ENCODE peak calls at places on chromosomes 11 and 22, in five cellular contexts. E is breast epithelium, N is nephron progenitor cell, V is hippocampal formation, M is endothelial cell. K is an unnamed sample.
A peak's percentile ranks its signal among the peaks of the same experiment; 100 is the strongest.

GRCh38 chr11:10556590-10556989 is 11.9 kb downstream of the LYVE1 start:
- DNase-seq in E (no peak), N (no peak), V (no peak), M (no peak), K (no peak)

GRCh38 chr11:107853070-107853469 is 5.5 kb downstream of the SLC35F2 start:
- DNase-seq in E (no peak), N (no peak), V (no peak), M (no peak), K (no peak)

GRCh38 chr11:12088531-12088930 is 21.9 kb upstream of the MICAL2 start:
- DNase-seq in E (no peak), N (no peak), V (no peak), M (no peak), K (no peak)

GRCh38 chr22:23781533-23781932 is 5.2 kb upstream of the SMARCB1 start:
- DNase-seq in E (no peak), N (no peak), V (no peak), M (no peak), K (no peak)

GRCh38 chr11:115724709-115725108 is 220.5 kb upstream of the CADM1 start:
- DNase-seq in E (no peak), N (no peak), V (no peak), M (no peak), K (no peak)

GRCh38 chr22:26677217-26677616 is 19.8 kb downstream of the MIAT start:
- DNase-seq in E (no peak), N (no peak), V (no peak), M (no peak), K (no peak)

GRCh38 chr11:83044958-83045712 is 26.6 kb downstream of the RAB30 start:
- DNase-seq in E (no peak), N (no peak), V (no peak), M (no peak), K (no peak)

GRCh38 chr11:124796312-124796711 is 3.9 kb downstream of the MSANTD2 start:
- DNase-seq in E (no peak), N (no peak), V (no peak), M (no peak), K (no peak)

GRCh38 chr11:75199412-75199955 is 41.1 kb upstream of the TPBGL start:
- DNase-seq in E (no peak), N (no peak), V (no peak), M (no peak), K (no peak)

GRCh38 chr11:7597620-7598019 is 75.7 kb downstream of the CYB5R2 start:
- DNase-seq in E (peak; percentile 83), N (no peak), V (no peak), M (no peak), K (peak; percentile 92)

GRCh38 chr22:37378642-37379058 is 48.6 kb downstream of the ELFN2 start:
- DNase-seq in E (no peak), N (no peak), V (no peak), M (no peak), K (no peak)

GRCh38 chr11:134272381-134273316 is 3.5 kb upstream of the GLB1L3 start:
- DNase-seq in E (peak; percentile 10), N (no peak), V (no peak), M (no peak), K (no peak)

K was measured in prostate gland.